ENCODE peak calls at places on chromosomes 2 and 18, in four cellular contexts. One of them, this sample, is unnamed.

GRCh38 chr2:190607014-190607597 is 41.8 kb upstream of the NAB1 start:
- DNase-seq in prostate gland: no peak
- DNase-seq in sigmoid colon: no peak
- DNase-seq in stomach: no peak
- DNase-seq in this sample: no peak

GRCh38 chr18:68181956-68182355 is 533.0 kb downstream of the TMX3 start:
- DNase-seq in stomach: no peak
- DNase-seq in prostate gland: no peak
- DNase-seq in sigmoid colon: no peak
- DNase-seq in this sample: no peak

GRCh38 chr2:152093464-152093863 is 5.4 kb downstream of the CACNB4 start:
- DNase-seq in prostate gland: peak; percentile 40
- DNase-seq in sigmoid colon: no peak
- DNase-seq in stomach: no peak
- DNase-seq in this sample: no peak

GRCh38 chr2:147033046-147033445 is 811.8 kb upstream of the ACVR2A start:
- DNase-seq in prostate gland: no peak
- DNase-seq in sigmoid colon: no peak
- DNase-seq in stomach: no peak
- DNase-seq in this sample: no peak

GRCh38 chr2:236129935-236130334 is 38.3 kb downstream of the GBX2 start:
- DNase-seq in sigmoid colon: peak; percentile 32
- DNase-seq in stomach: no peak
- DNase-seq in prostate gland: no peak
- DNase-seq in this sample: no peak

GRCh38 chr2:225006730-225007129 is 35.5 kb downstream of the DOCK10 start:
- DNase-seq in prostate gland: no peak
- DNase-seq in stomach: no peak
- DNase-seq in sigmoid colon: no peak
- DNase-seq in this sample: no peak

GRCh38 chr2:215619989-215620388 is 184.1 kb upstream of the FN1 start:
- DNase-seq in sigmoid colon: no peak
- DNase-seq in prostate gland: no peak
- DNase-seq in stomach: peak; percentile 49
- DNase-seq in this sample: no peak

GRCh38 chr18:55272510-55273243 is 313.4 kb upstream of the CCDC68 start:
- DNase-seq in sigmoid colon: no peak
- DNase-seq in stomach: no peak
- DNase-seq in prostate gland: no peak
- DNase-seq in this sample: no peak

GRCh38 chr18:6406910-6407470 is 7.7 kb downstream of the L3MBTL4 start:
- DNase-seq in sigmoid colon: no peak
- DNase-seq in stomach: no peak
- DNase-seq in prostate gland: no peak
- DNase-seq in this sample: no peak

GRCh38 chr2:58740381-58740780 is 499.3 kb upstream of the FANCL start:
- DNase-seq in stomach: no peak
- DNase-seq in prostate gland: no peak
- DNase-seq in sigmoid colon: no peak
- DNase-seq in this sample: no peak

GRCh38 chr2:86223682-86224560 is 24.7 kb downstream of the MRPL35 start:
- DNase-seq in prostate gland: no peak
- DNase-seq in stomach: no peak
- DNase-seq in sigmoid colon: peak; percentile 78
- DNase-seq in this sample: no peak

GRCh38 chr2:134207589-134208209 is 46.2 kb upstream of the MGAT5 start:
- DNase-seq in prostate gland: peak; percentile 29
- DNase-seq in stomach: peak; percentile 65
- DNase-seq in sigmoid colon: no peak
- DNase-seq in this sample: no peak

GRCh38 chr2:1846046-1847015 is 102.0 kb upstream of the PXDN start:
- DNase-seq in stomach: no peak
- DNase-seq in prostate gland: no peak
- DNase-seq in sigmoid colon: no peak
- DNase-seq in this sample: no peak

GRCh38 chr2:105299290-105299689 is 30.2 kb downstream of the TGFBRAP1 start:
- DNase-seq in sigmoid colon: no peak
- DNase-seq in stomach: no peak
- DNase-seq in prostate gland: no peak
- DNase-seq in this sample: no peak

GRCh38 chr2:24836206-24836605 is 43.0 kb downstream of the CENPO start:
- DNase-seq in sigmoid colon: no peak
- DNase-seq in stomach: no peak
- DNase-seq in prostate gland: no peak
- DNase-seq in this sample: no peak

GRCh38 chr18:63292844-63293683 is 26.5 kb downstream of the BCL2 start:
- DNase-seq in stomach: no peak
- DNase-seq in sigmoid colon: no peak
- DNase-seq in prostate gland: no peak
- DNase-seq in this sample: peak; percentile 17

DNA sequence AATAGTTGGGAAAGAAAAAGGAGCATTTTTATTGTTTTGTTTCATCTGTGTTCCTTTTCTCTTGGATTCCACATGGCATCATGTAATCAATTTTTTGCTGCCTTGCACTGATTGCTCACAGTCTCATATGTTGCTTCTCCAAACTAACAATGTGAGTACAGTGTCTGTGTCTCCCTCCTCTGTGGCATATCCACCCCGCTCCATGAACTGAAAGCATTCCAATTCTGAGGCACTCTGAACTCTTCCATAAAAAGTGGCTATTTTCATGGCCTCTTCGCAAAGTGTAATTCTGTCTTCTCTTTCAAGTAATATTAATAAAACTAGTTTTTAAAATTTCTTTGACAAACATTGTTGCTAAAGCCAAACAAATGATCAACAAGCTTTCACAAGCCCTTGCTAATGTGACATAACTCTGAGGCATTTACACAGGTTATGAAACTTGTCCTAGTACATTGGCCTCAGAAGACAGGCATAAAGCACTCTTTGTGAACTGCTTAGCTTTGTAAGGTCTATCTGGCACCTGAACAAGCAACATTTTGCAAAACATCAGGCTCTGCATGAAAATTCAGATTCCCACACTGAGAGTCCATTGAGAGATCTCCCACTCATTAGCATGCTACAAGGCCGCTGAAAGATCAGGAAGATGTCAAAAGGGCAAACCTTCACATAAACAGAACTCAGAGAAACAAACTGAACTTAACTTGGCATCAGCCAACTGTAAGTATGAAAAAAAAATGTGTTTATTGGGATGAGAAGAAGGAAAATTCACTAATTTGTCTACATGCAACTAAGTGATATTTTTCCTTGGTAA is 33.0 kb downstream of the GPR75 start:
- DNase-seq in stomach: no peak
- DNase-seq in sigmoid colon: no peak
- DNase-seq in prostate gland: peak; percentile 22
- DNase-seq in this sample: no peak
- TF ChIP-seq POLR2AphosphoS5 in stomach: peak; percentile 10
- TF ChIP-seq POLR2AphosphoS5 in sigmoid colon: no peak
- TF ChIP-seq POLR2AphosphoS5 in prostate gland: peak; percentile 79
- TF ChIP-seq POLR2AphosphoS5 in this sample: no peak

DNA sequence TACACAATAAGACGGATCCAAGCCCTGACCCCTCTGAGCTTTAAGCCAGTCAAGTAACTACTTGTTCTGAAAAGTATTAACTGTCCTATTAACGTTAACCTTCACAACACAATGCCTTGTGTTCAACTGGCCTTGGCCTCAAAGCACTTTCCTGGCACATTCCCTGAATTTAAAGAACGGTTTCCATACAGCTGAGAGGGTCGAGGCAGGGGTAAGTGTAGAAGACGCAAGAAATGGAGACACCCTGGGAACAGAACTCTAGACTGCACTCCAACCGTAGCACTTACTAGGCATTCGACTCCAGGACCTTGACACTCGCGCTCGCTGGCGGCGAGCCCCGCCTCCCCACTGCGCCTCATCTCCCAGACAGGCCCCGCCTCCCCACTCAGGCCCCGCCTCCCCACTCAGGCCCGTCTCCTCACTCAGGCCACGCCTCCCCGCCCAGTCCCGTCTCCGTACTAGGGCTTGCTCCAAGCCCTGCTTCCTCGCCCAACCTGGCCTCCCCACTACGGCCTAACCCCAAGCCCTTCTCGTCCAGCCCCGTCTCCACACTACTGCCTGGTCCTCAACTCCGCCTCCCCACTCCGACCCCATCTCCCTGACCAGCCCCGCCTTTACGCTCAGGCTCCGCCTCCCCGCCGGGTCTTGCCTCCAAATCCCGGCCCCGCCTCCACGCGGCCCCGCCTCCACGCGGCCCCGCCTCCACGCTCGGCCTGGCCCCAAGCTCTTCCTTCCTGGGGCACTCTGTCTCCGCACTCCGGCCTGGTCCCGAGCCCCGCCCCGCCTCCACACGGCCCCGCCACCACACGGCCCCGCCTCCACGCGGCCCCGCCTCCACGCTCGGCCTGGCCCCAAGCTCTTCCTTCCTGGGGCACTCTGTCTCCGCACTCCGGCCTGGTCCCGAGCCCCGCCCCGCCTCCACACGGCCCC is 887 bp upstream of the TMEM87B start:
- DNase-seq in stomach: peak; percentile 99
- DNase-seq in sigmoid colon: peak; percentile 99
- DNase-seq in prostate gland: peak; percentile 97
- DNase-seq in this sample: peak; percentile 76
- TF ChIP-seq POLR2A in stomach: no peak
- TF ChIP-seq POLR2A in sigmoid colon: no peak
- TF ChIP-seq POLR2A in prostate gland: peak; percentile 45
- TF ChIP-seq POLR2A in this sample: no peak

GRCh38 chr2:64945973-64946736 is 43.0 kb upstream of the SLC1A4 start:
- DNase-seq in prostate gland: no peak
- DNase-seq in stomach: peak; percentile 38
- DNase-seq in sigmoid colon: no peak
- DNase-seq in this sample: peak; percentile 73
- TF ChIP-seq POLR2AphosphoS5 in prostate gland: no peak
- TF ChIP-seq POLR2AphosphoS5 in stomach: no peak
- TF ChIP-seq POLR2AphosphoS5 in sigmoid colon: no peak
- TF ChIP-seq POLR2AphosphoS5 in this sample: peak; percentile 99

DNA sequence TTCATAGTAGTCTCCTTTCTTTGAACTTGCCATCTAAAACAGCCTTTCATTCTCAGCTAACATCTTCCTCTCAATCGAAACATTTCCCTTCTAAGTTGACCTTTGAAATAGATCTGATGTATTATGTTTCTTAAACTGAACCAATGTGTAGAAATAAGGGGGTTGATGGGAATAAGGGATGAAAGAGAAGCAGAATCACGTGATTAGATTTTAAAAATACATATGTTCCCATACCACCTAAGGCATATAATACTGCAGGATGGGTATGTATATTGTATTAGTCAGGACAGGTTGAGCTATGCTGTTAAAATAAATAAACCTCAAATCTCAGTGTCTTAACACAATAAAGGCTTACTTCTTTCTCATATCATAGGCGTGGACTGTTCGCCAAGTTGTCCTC is 207.5 kb upstream of the SRD5A2 start:
- DNase-seq in stomach: no peak
- DNase-seq in sigmoid colon: no peak
- DNase-seq in prostate gland: no peak
- DNase-seq in this sample: no peak
- TF ChIP-seq POLR2A in stomach: no peak
- TF ChIP-seq POLR2A in sigmoid colon: no peak
- TF ChIP-seq POLR2A in prostate gland: no peak
- TF ChIP-seq POLR2A in this sample: no peak

DNA sequence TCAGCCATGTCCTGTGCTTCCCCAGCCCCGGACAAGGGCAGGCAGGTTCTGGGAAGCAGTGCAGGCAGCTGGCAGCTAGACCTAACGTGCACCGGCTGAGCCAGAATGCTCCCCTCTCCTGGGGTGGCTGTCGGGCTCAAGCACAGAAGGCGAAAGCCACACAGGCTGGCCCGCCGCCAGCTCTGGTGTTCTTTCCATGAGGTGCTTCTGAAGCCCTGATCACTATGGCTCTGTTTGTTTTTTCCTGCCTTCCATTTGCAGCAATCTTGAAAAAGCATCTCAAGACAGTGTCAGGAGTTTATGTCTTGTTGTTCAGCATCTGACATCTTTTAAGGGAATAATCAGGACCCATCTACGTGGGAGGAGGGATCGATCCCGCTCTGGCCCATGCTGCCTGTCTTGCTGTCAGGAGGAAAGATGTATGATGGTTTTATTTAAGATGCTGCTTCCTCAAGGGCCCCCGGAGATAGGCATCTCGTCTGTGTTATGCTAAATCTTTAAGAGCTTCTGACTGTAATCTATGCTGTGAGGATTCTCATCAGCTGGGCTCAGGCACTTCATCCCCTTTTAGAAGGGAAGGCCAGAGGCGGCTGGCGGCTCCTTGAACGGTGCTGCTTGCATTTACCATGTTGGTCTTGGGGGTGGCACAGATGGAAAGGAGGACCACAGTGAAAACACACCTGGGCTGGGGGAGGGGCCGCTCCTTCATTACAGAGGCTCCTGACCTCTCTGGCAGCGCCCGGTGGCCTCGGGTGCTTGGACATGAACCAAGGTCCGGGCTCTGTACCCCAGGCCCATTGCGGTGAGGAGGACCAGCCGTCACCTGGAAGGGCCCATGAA is 118.5 kb upstream of the HDAC4 start:
- DNase-seq in stomach: no peak
- DNase-seq in sigmoid colon: no peak
- DNase-seq in prostate gland: no peak
- DNase-seq in this sample: no peak
- TF ChIP-seq POLR2AphosphoS5 in stomach: no peak
- TF ChIP-seq POLR2AphosphoS5 in sigmoid colon: no peak
- TF ChIP-seq POLR2AphosphoS5 in prostate gland: no peak
- TF ChIP-seq POLR2AphosphoS5 in this sample: no peak

GRCh38 chr2:192098814-192099491 is 95.8 kb downstream of the TMEFF2 start:
- DNase-seq in stomach: no peak
- DNase-seq in sigmoid colon: no peak
- DNase-seq in prostate gland: no peak
- DNase-seq in this sample: no peak

DNA sequence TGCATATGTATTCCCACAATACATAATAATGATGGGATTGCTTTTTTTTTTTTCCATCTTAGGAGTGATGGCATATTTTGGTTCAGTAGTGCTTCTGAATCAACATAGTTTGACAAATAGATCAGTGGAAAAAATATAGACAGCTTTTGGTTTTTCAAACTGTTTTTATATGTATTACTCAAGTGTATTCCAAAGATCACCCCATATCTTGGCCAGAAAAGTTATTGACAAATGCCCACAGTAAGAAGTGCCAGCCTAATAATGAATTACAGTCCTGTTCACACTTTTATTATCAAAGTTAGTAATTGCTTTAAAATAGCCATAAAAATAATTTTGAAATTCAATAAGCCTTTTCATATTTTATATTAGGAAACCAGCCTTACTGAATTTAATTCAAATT is 95.0 kb downstream of the TMEFF2 start:
- DNase-seq in prostate gland: no peak
- DNase-seq in sigmoid colon: no peak
- DNase-seq in stomach: no peak
- DNase-seq in this sample: no peak
- TF ChIP-seq POLR2A in prostate gland: no peak
- TF ChIP-seq POLR2A in sigmoid colon: no peak
- TF ChIP-seq POLR2A in stomach: no peak
- TF ChIP-seq POLR2A in this sample: no peak

DNA sequence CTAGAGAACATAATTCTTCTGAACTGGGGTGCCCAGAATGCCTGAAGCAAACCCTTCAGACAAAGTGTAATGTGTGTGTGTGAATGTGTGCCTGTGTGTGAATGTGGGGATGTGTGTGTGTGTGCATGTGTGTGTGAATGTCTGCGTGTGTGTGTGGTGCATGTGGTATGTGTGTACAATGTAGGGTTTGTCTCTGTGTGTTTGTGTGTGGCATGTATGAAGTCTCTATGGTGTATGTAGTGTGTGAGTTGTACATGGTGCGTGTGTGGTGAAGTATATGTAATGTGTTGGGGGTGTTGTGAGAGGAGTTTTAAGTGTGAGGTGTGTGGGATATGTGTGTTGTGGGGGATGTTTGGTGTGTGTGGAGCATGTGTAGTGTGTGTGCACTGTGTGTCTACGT is 129.3 kb upstream of the SOX11 start:
- DNase-seq in stomach: no peak
- DNase-seq in sigmoid colon: no peak
- DNase-seq in prostate gland: no peak
- DNase-seq in this sample: no peak
- TF ChIP-seq POLR2AphosphoS5 in stomach: no peak
- TF ChIP-seq POLR2AphosphoS5 in sigmoid colon: no peak
- TF ChIP-seq POLR2AphosphoS5 in prostate gland: no peak
- TF ChIP-seq POLR2AphosphoS5 in this sample: no peak